ENCODE peak calls at places on chromosomes 11 and 22, in five cellular contexts. One of them, this sample, is unnamed. For H3K36me3, the result is how much of the 10 kb centered on the place peaks cover.

GRCh38 chr11:66562907-66563583 is 5.4 kb downstream of the CTSF start:
- DNase-seq in transverse colon: no peak
- DNase-seq in ovary: no peak
- DNase-seq in uterus: no peak
- DNase-seq in stomach: no peak
- DNase-seq in this sample: no peak

GRCh38 chr11:102599642-102600261 is 25.4 kb downstream of the MMP20 start:
- DNase-seq in transverse colon: no peak
- DNase-seq in ovary: no peak
- DNase-seq in uterus: no peak
- DNase-seq in stomach: no peak
- DNase-seq in this sample: peak

GRCh38 chr11:4134844-4135243 is 40.2 kb downstream of the RRM1 start:
- DNase-seq in transverse colon: no peak
- DNase-seq in ovary: no peak
- DNase-seq in uterus: no peak
- DNase-seq in stomach: no peak
- DNase-seq in this sample: no peak

GRCh38 chr11:115806056-115806455 is 301.8 kb upstream of the CADM1 start:
- DNase-seq in transverse colon: no peak
- DNase-seq in ovary: no peak
- DNase-seq in uterus: no peak
- DNase-seq in stomach: no peak
- DNase-seq in this sample: no peak

GRCh38 chr11:129190087-129190486 is 2.0 kb downstream of the ARHGAP32 start:
- DNase-seq in transverse colon: peak
- DNase-seq in ovary: no peak
- DNase-seq in uterus: no peak
- DNase-seq in stomach: peak
- DNase-seq in this sample: no peak

GRCh38 chr22:41417622-41418390 is 28.8 kb downstream of the TOB2 start:
- DNase-seq in transverse colon: peak
- DNase-seq in ovary: peak
- DNase-seq in uterus: peak
- DNase-seq in stomach: peak
- DNase-seq in this sample: peak

GRCh38 chr11:115170133-115170815 is 333.9 kb downstream of the CADM1 start:
- DNase-seq in transverse colon: peak
- DNase-seq in ovary: no peak
- DNase-seq in uterus: no peak
- DNase-seq in stomach: no peak
- DNase-seq in this sample: peak

GRCh38 chr11:57458410-57459111 is 1.8 kb upstream of the RTN4RL2 start:
- DNase-seq in transverse colon: peak
- DNase-seq in ovary: peak
- DNase-seq in uterus: no peak
- DNase-seq in stomach: peak
- DNase-seq in this sample: peak

GRCh38 chr22:35977136-35977535 is 51.5 kb downstream of the RBFOX2 start:
- DNase-seq in transverse colon: no peak
- DNase-seq in ovary: no peak
- DNase-seq in uterus: no peak
- DNase-seq in stomach: no peak
- DNase-seq in this sample: no peak

GRCh38 chr11:65918211-65919150 is at the start of gene C11orf68:
- DNase-seq in transverse colon: no peak
- DNase-seq in ovary: no peak
- DNase-seq in uterus: peak
- DNase-seq in stomach: peak
- DNase-seq in this sample: peak

GRCh38 chr11:61536676-61537270 is 28.2 kb downstream of the LRRC10B start:
- DNase-seq in transverse colon: no peak
- DNase-seq in ovary: no peak
- DNase-seq in uterus: no peak
- DNase-seq in stomach: no peak
- DNase-seq in this sample: no peak

DNA sequence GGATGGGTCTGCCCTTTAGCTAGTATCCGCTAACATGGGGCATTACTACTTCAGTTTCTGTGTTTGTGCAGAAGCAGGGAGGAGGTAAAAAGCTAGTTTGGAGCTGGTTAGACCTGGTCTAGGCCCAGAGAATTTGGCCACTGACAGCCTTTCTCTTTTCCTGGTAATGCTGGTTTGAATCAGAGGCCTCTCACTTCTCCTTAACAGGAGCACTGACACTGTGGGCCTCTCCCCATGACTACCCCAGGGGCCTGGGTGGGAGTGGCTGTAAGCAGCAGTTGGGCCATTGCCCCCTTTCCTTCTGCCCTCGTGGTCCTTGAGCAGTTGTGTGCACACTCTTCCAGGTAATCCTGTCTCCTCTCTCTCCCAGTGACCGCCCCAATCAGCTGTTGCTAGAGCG is 8.5 kb upstream of the SLC25A18 start:
- DNase-seq in transverse colon: no peak
- DNase-seq in ovary: no peak
- DNase-seq in uterus: no peak
- DNase-seq in stomach: no peak
- DNase-seq in this sample: no peak
- H3K36me3 ChIP-seq in transverse colon: under half
- H3K36me3 ChIP-seq in ovary: under half
- H3K36me3 ChIP-seq in uterus: under half
- H3K36me3 ChIP-seq in stomach: under half
- H3K36me3 ChIP-seq in this sample: under half

DNA sequence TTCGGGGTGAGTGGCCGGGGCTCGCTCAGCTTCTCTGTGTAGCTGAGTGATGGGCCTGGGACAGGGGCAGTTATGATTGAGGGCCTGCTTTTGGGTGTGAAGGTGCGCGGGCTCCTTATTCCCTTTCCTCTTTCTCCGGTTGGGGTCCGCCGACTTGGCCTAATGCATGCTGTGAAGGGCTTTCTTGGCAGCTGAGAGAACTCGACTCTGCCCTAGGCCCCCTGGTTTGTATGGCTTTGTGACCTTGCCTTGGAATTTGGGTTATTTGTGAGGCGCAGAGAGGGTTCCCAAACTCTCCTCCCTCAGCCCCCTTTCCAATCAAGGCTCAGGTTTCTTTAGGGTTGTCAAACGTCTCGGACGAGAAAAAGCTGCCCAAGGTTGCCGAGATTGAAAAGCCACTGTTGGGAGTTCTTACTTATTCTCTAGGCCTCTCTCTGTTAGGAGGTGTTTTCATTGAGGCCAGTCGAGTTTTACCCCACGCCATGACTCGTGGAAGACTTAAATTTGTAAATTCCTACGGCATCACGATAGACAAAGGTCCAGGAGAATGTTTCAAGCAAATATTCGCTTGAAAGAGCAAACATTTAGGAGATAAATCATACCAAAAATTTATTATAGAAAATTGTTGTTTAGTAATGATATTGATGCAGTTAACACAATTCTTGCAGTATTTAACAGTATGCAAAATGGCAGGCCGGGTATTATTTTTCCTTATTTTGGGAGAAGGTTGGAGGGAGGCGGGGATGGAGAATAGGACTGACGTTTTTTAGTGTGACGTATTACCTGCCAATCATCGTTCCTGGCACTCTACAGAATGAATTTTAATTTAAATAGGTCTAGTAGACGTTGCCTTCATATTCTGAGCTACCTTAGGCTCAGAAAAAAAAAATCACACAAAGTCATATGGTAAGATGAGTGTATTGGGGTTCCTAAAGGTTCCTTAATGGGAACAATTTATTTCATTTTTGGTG is 677 bp downstream of the PDHX start:
- DNase-seq in transverse colon: no peak
- DNase-seq in ovary: no peak
- DNase-seq in uterus: no peak
- DNase-seq in stomach: no peak
- DNase-seq in this sample: no peak
- TF ChIP-seq POLR2A in transverse colon: no peak
- TF ChIP-seq POLR2A in ovary: no peak
- TF ChIP-seq POLR2A in uterus: no peak
- TF ChIP-seq POLR2A in stomach: no peak
- TF ChIP-seq POLR2A in this sample: no peak

GRCh38 chr11:46949297-46949696 is 12.7 kb downstream of the CSTPP1 start:
- DNase-seq in transverse colon: no peak
- DNase-seq in ovary: no peak
- DNase-seq in uterus: no peak
- DNase-seq in stomach: no peak
- DNase-seq in this sample: no peak

GRCh38 chr11:46948378-46949131 is 12.0 kb downstream of the CSTPP1 start:
- DNase-seq in transverse colon: peak
- DNase-seq in ovary: no peak
- DNase-seq in uterus: no peak
- DNase-seq in stomach: no peak
- DNase-seq in this sample: no peak

GRCh38 chr11:46952553-46952952 is 16.0 kb downstream of the CSTPP1 start:
- DNase-seq in transverse colon: no peak
- DNase-seq in ovary: no peak
- DNase-seq in uterus: no peak
- DNase-seq in stomach: no peak
- DNase-seq in this sample: no peak

GRCh38 chr11:46953093-46953492 is 16.5 kb downstream of the CSTPP1 start:
- DNase-seq in transverse colon: no peak
- DNase-seq in ovary: no peak
- DNase-seq in uterus: no peak
- DNase-seq in stomach: no peak
- DNase-seq in this sample: no peak

DNA sequence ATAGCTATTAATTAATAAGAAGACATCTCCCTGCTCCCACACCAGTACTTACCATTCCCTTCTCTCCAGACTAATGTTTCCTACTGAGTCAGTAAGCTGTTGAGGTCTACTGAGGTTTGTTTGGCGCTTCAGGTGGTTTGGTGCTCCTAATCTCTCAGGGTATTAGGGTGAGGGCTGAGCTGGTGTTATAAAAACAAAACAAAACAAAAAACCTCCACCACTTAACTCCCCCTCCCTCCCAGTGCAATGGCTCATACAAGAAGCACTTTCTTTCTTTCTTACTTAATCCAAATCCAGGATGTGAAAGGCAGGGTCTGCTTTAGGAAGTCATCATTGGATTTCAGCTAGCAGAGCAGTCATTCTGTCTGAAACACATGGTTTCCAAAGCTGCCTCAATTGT is 15.3 kb downstream of the CSTPP1 start:
- DNase-seq in transverse colon: no peak
- DNase-seq in ovary: no peak
- DNase-seq in uterus: no peak
- DNase-seq in stomach: no peak
- DNase-seq in this sample: no peak
- H3K36me3 ChIP-seq in transverse colon: under half
- H3K36me3 ChIP-seq in ovary: under half
- H3K36me3 ChIP-seq in uterus: under half
- H3K36me3 ChIP-seq in stomach: under half
- H3K36me3 ChIP-seq in this sample: under half

DNA sequence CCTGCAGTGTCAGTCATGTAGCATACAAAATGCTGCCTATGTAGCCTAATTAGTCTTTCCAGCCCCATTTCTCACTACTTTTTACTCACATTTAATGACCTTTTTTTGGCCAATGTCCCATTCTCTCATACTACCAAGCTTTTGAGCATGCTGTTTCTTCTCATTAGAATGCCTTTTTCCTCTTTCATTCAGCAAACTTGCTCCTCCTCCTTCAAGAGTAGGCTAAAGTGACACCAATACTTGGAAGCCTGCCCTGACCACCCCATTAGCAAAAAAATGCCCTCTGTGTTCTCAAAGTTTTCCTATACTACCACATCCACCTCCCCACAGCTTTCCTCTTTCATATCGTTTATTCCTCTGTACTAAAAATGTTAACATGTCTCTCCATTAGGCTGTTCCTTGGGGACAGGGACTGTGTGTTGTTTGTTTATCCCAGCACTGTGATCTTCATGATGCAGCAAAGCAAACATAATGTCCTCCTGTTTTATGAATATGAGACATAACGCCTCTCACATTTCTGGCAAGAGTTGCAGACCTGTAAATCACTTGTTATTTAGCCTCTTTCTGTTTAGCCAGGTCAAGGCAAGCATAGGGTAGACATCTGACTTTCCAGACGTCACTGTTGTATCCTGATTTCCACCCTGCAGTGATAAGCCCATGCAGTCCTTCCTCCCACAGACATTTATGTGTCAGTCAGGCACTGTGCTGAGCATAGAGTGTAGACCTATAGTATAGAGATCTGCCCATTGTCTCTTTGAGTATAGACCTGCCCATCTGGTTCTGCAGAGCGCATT is 62.0 kb upstream of the UCP3 start:
- DNase-seq in transverse colon: no peak
- DNase-seq in ovary: no peak
- DNase-seq in uterus: no peak
- DNase-seq in stomach: no peak
- DNase-seq in this sample: peak
- TF ChIP-seq POLR2A in transverse colon: no peak
- TF ChIP-seq POLR2A in ovary: no peak
- TF ChIP-seq POLR2A in uterus: no peak
- TF ChIP-seq POLR2A in stomach: no peak
- TF ChIP-seq POLR2A in this sample: no peak

DNA sequence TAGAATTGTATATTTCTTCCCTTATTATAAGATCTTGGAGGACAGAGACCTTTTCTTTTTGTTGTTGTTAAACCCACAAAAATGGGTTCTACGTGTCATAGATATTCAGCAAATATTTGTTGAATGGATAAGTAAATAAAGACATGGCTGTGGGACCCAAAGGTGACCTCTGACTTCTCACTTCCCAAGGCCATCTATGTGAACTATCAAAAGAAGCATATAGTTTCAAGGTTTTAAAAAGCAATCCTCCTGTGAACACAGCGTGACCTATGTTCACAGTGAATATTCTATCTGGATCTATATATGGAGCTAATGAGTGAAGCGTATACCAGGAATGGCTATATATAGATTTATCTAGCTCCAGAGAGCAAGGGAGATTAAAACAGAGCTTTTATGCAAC is 312.8 kb upstream of the C11orf87 start:
- DNase-seq in transverse colon: no peak
- DNase-seq in ovary: no peak
- DNase-seq in uterus: no peak
- DNase-seq in stomach: no peak
- DNase-seq in this sample: no peak
- H3K36me3 ChIP-seq in transverse colon: under half
- H3K36me3 ChIP-seq in ovary: under half
- H3K36me3 ChIP-seq in uterus: under half
- H3K36me3 ChIP-seq in stomach: under half
- H3K36me3 ChIP-seq in this sample: under half